ENCODE peak calls at places on chromosomes 2 and 18, in four cellular contexts. W, V, Y and R are unnamed samples.
A peak's percentile ranks its signal among the peaks of the same experiment; 100 is the strongest.

GRCh38 chr2:196758474-196759377 is 40.8 kb downstream of the GTF3C3 start:
- DNase-seq in Y (no peak), W (no peak), V (no peak), R (no peak)

GRCh38 chr2:181656450-181657261 is at the start of gene CERKL:
- DNase-seq in V (no peak), W (peak; percentile 38), Y (peak; percentile 89), R (no peak)

GRCh38 chr2:232482301-232483238 is 5.1 kb downstream of the ECEL1 start:
- DNase-seq in V (no peak), W (no peak), Y (no peak), R (no peak)

GRCh38 chr2:6776125-6776524 is 89.6 kb downstream of the CMPK2 start:
- DNase-seq in Y (no peak), W (no peak), V (no peak), R (no peak)

GRCh38 chr2:226295123-226295522 is 504.5 kb downstream of the IRS1 start:
- DNase-seq in Y (no peak), V (no peak), W (no peak), R (no peak)

GRCh38 chr2:172431428-172431827 is 4.0 kb downstream of the ITGA6 start:
- DNase-seq in Y (no peak), W (peak; percentile 47), V (no peak), R (no peak)

GRCh38 chr2:124975224-124975623 is 950.1 kb downstream of the CNTNAP5 start:
- DNase-seq in W (no peak), V (no peak), Y (peak; percentile 11), R (no peak)

GRCh38 chr18:60965856-60966255 is 367.4 kb upstream of the CDH20 start:
- DNase-seq in W (no peak), V (no peak), Y (no peak), R (no peak)

GRCh38 chr2:198316852-198317395 is 512.5 kb downstream of the PLCL1 start:
- DNase-seq in Y (peak; percentile 34), W (no peak), V (no peak), R (no peak)

GRCh38 chr2:96470636-96471035 is 34.5 kb downstream of the NEURL3 start:
- DNase-seq in Y (peak; percentile 87), W (peak; percentile 71), V (peak; percentile 4), R (no peak)

GRCh38 chr18:6876646-6877045 is 147.1 kb downstream of the ARHGAP28 start:
- DNase-seq in W (no peak), V (peak; percentile 43), Y (no peak), R (no peak)

GRCh38 chr2:102149644-102150455 is 7.3 kb downstream of the IL1R1 start:
- DNase-seq in V (no peak), Y (peak; percentile 35), W (no peak), R (no peak)

GRCh38 chr18:23226930-23227728 is 91.8 kb downstream of the CABLES1 start:
- DNase-seq in W (peak; percentile 78), V (peak; percentile 84), Y (no peak), R (no peak)

GRCh38 chr2:142307716-142308115 is 176.9 kb upstream of the LRP1B start:
- DNase-seq in V (no peak), Y (no peak), W (no peak), R (no peak)

GRCh38 chr2:12796617-12797016 is 79.9 kb downstream of the TRIB2 start:
- DNase-seq in Y (no peak), W (peak; percentile 76), V (no peak), R (no peak)

GRCh38 chr2:217652761-217653160 is 350.0 kb downstream of the TNS1 start:
- DNase-seq in V (no peak), Y (no peak), W (no peak), R (no peak)

GRCh38 chr18:24031318-24031717 is 16.8 kb downstream of the TTC39C start:
- DNase-seq in V (no peak), W (no peak), Y (no peak), R (no peak)

GRCh38 chr2:145114726-145115125 is 594.8 kb upstream of the ZEB2 start:
- DNase-seq in W (no peak), Y (no peak), V (no peak), R (no peak)

GRCh38 chr2:37669500-37669899 is 1.9 kb downstream of the CDC42EP3 start:
- DNase-seq in Y (no peak), W (no peak), V (no peak), R (no peak)

GRCh38 chr18:77376043-77376732 is 126.5 kb downstream of the GALR1 start:
- DNase-seq in W (no peak), Y (peak; percentile 26), V (no peak), R (no peak)

GRCh38 chr2:36413218-36413617 is 57.6 kb downstream of the CRIM1 start:
- DNase-seq in V (peak; percentile 39), W (no peak), Y (no peak), R (no peak)

GRCh38 chr2:47198985-47199451 is 43.9 kb upstream of the STPG4 start:
- DNase-seq in W (no peak), Y (no peak), V (peak; percentile 99), R (no peak)

GRCh38 chr2:118430510-118431187 is 342.4 kb downstream of the INSIG2 start:
- DNase-seq in W (no peak), V (peak; percentile 25), Y (no peak), R (peak; percentile 64)

GRCh38 chr2:118433566-118433965 is 345.3 kb downstream of the INSIG2 start:
- DNase-seq in V (no peak), Y (no peak), W (no peak), R (peak; percentile 20)

GRCh38 chr2:118431586-118431985 is 343.3 kb downstream of the INSIG2 start:
- DNase-seq in V (no peak), Y (no peak), W (no peak), R (no peak)

GRCh38 chr2:118431188-118431562 is 342.9 kb downstream of the INSIG2 start:
- DNase-seq in W (no peak), Y (peak; percentile 36), V (no peak), R (no peak)

DNA sequence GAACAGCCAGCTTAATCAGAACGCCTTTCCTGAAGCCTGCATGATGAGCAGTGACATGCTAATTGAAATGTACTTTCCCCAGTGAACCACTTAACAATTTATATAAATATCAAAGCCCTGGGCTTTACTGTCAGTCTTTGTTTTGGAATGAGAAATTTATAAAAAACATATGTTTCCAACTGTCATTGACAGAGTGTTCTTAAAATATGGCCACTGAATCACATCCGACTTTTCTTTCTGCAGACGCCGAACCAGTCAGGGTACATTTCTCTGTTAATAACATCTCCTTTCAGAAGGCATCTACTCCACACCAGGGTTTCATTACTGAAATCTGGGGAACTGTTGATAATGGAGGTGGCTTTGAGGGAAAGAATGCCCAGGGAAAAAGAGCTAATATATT is 343.7 kb downstream of the INSIG2 start:
- DNase-seq in W (no peak), V (no peak), Y (no peak), R (no peak)
- H3K27ac ChIP-seq in W (no peak overlapping the region), V (no peak overlapping the region), Y (no peak overlapping the region), R (no peak overlapping the region)

GRCh38 chr2:147679664-147680502 is 164.9 kb upstream of the ACVR2A start:
- DNase-seq in Y (no peak), W (no peak), V (no peak), R (no peak)
- H3K27ac ChIP-seq in Y (no peak overlapping the region), W (no peak overlapping the region), V (no peak overlapping the region), R (no peak overlapping the region)

GRCh38 chr2:30641765-30642341 is 165.4 kb downstream of the CAPN13 start:
- DNase-seq in V (no peak), W (no peak), Y (no peak), R (no peak)
- H3K27ac ChIP-seq in V (no peak overlapping the region), W (no peak overlapping the region), Y (no peak overlapping the region), R (no peak overlapping the region)

GRCh38 chr18:63890950-63891304 is 3.4 kb downstream of the SERPINB2 start:
- DNase-seq in W (no peak), Y (no peak), V (no peak), R (no peak)

GRCh38 chr18:63887424-63887823 is at the start of gene SERPINB2:
- DNase-seq in V (peak; percentile 21), Y (no peak), W (no peak), R (no peak)

GRCh38 chr18:63889641-63890040 is 2.1 kb downstream of the SERPINB2 start:
- DNase-seq in V (no peak), W (no peak), Y (no peak), R (no peak)

GRCh38 chr18:63890226-63890949 is 2.9 kb downstream of the SERPINB2 start:
- DNase-seq in W (no peak), Y (no peak), V (no peak), R (no peak)

GRCh38 chr18:63888473-63889190 is 1.1 kb downstream of the SERPINB2 start:
- DNase-seq in W (peak; percentile 6), V (no peak), Y (no peak), R (no peak)
- H3K27ac ChIP-seq in W (no peak overlapping the region), V (no peak overlapping the region), Y (no peak overlapping the region), R (peak overlapping the region; percentile 95)

GRCh38 chr2:66684289-66684688 is 249.4 kb downstream of the MEIS1 start:
- DNase-seq in W (no peak), Y (no peak), V (no peak), R (no peak)
- H3K27ac ChIP-seq in W (no peak overlapping the region), Y (no peak overlapping the region), V (no peak overlapping the region), R (peak overlapping the region; percentile 0)

GRCh38 chr2:9752441-9753275 is 90.6 kb upstream of the TAF1B start:
- DNase-seq in V (peak; percentile 41), Y (no peak), W (no peak), R (peak; percentile 88)

GRCh38 chr2:9753276-9753600 is 90.0 kb upstream of the TAF1B start:
- DNase-seq in W (peak; percentile 81), V (peak; percentile 95), Y (no peak), R (peak; percentile 99)

GRCh38 chr2:9750224-9751215 is 92.8 kb upstream of the TAF1B start:
- DNase-seq in W (no peak), V (no peak), Y (no peak), R (no peak)

GRCh38 chr2:9753665-9754531 is 89.4 kb upstream of the TAF1B start:
- DNase-seq in Y (no peak), V (no peak), W (no peak), R (peak; percentile 73)

GRCh38 chr2:9751831-9752230 is 91.4 kb upstream of the TAF1B start:
- DNase-seq in V (no peak), W (no peak), Y (no peak), R (no peak)
- H3K27ac ChIP-seq in V (no peak overlapping the region), W (no peak overlapping the region), Y (no peak overlapping the region), R (peak overlapping the region; percentile 100)

GRCh38 chr2:191299009-191299408 is 53.8 kb downstream of the MYO1B start:
- DNase-seq in V (no peak), Y (no peak), W (no peak), R (no peak)
- H3K27ac ChIP-seq in V (peak overlapping the region; percentile 24), Y (no peak overlapping the region), W (no peak overlapping the region), R (no peak overlapping the region)